ENCODE peak calls at places on chromosomes 2 and 18, in ten cellular contexts. B is K562; I is fibroblast of lung; W is testis; L is ovary; O is CD8-positive, alpha-beta T cell; Y is GM10248; R is suprapubic skin; Z is mucosa of descending colon; A is foreskin fibroblast. T is an unnamed sample.

GRCh38 chr18:75407468-75408437 is 19.8 kb downstream of the SMIM21 start:
- DNase-seq in O (no peak), Z (no peak), I (peak), B (no peak), A (peak), L (no peak), Y (no peak), W (peak), R (no peak), T (no peak)

GRCh38 chr2:232476791-232477190 is 10.8 kb downstream of the ECEL1 start:
- DNase-seq in I (no peak), Z (peak), R (peak), L (no peak), Y (no peak), B (no peak), O (no peak), W (no peak), A (no peak), T (no peak)

GRCh38 chr2:25808006-25808383 is 70.3 kb downstream of the ASXL2 start:
- DNase-seq in B (no peak), I (peak), R (no peak), O (no peak), A (peak), W (no peak), Z (no peak), L (no peak), Y (no peak), T (no peak)

GRCh38 chr2:119476301-119477117 is 44.9 kb downstream of the TMEM37 start:
- DNase-seq in R (peak), L (peak), W (peak), O (peak), I (peak), Z (peak), Y (peak), A (peak), B (peak), T (peak)

GRCh38 chr2:46690825-46691224 is 211.5 kb downstream of the TMEM247 start:
- DNase-seq in I (peak), W (no peak), Y (no peak), O (no peak), R (no peak), A (no peak), L (no peak), B (peak), Z (no peak), T (peak)

GRCh38 chr18:36697905-36698304 is 130.9 kb downstream of the TPGS2 start:
- DNase-seq in A (peak), B (no peak), W (no peak), Z (no peak), Y (no peak), L (no peak), R (no peak), I (peak), O (no peak), T (peak)

GRCh38 chr2:216648105-216648504 is 14.9 kb downstream of the IGFBP2 start:
- DNase-seq in Y (no peak), O (no peak), B (no peak), I (peak), R (no peak), L (no peak), A (peak), W (no peak), Z (no peak), T (no peak)

GRCh38 chr2:37837576-37838335 is 87.3 kb upstream of the RMDN2 start:
- DNase-seq in R (no peak), Z (no peak), L (no peak), A (no peak), Y (no peak), I (no peak), B (no peak), O (no peak), W (peak), T (no peak)

GRCh38 chr18:28729321-28729720 is 552.4 kb upstream of the CDH2 start:
- DNase-seq in Z (no peak), L (no peak), I (peak), Y (no peak), W (no peak), O (no peak), R (no peak), B (no peak), A (peak), T (no peak)

GRCh38 chr18:44678725-44679055 is 2.0 kb upstream of the SETBP1 start:
- DNase-seq in I (no peak), B (no peak), Z (no peak), A (no peak), Y (no peak), L (no peak), O (no peak), R (no peak), W (no peak), T (no peak)

GRCh38 chr2:60489269-60489668 is 64.2 kb downstream of the BCL11A start:
- DNase-seq in O (no peak), I (no peak), R (no peak), L (no peak), B (no peak), Y (no peak), W (no peak), A (no peak), Z (no peak), T (no peak)

GRCh38 chr2:79530443-79530842 is 17.6 kb downstream of the CTNNA2 start:
- DNase-seq in A (no peak), W (peak), Y (no peak), I (peak), L (no peak), R (no peak), B (no peak), O (no peak), Z (no peak), T (no peak)

GRCh38 chr2:157784169-157784822 is 91.8 kb downstream of the ACVR1 start:
- DNase-seq in B (no peak), R (no peak), O (no peak), W (no peak), L (peak), I (peak), Y (no peak), Z (peak), A (no peak), T (peak)

GRCh38 chr2:55992465-55992864 is 68.9 kb upstream of the EFEMP1 start:
- DNase-seq in L (no peak), Y (no peak), O (no peak), A (peak), Z (no peak), B (no peak), I (peak), R (no peak), W (no peak), T (peak)

GRCh38 chr2:189037518-189037917 is 63.3 kb downstream of the COL3A1 start:
- DNase-seq in Y (no peak), L (no peak), R (no peak), I (peak), Z (no peak), O (no peak), B (no peak), A (no peak), W (no peak), T (no peak)

GRCh38 chr18:31354990-31355389 is 21.6 kb upstream of the DSG4 start:
- DNase-seq in I (no peak), Z (no peak), O (no peak), R (no peak), Y (no peak), B (no peak), L (no peak), W (no peak), A (no peak), T (no peak)

GRCh38 chr2:233479616-233480489 is 86.7 kb downstream of the USP40 start:
- DNase-seq in I (no peak), Z (no peak), O (no peak), A (no peak), W (no peak), L (no peak), B (no peak), Y (no peak), R (peak), T (no peak)

GRCh38 chr2:233482616-233483015 is 84.0 kb downstream of the USP40 start:
- DNase-seq in Z (no peak), A (no peak), Y (no peak), I (no peak), O (no peak), R (no peak), L (no peak), B (no peak), W (peak), T (no peak)

GRCh38 chr2:233477548-233478433 is 88.8 kb downstream of the USP40 start:
- DNase-seq in Y (no peak), R (no peak), W (no peak), A (no peak), Z (no peak), L (no peak), B (no peak), O (no peak), I (no peak), T (no peak)

GRCh38 chr2:233481368-233482142 is 85.0 kb downstream of the USP40 start:
- DNase-seq in L (no peak), W (no peak), I (no peak), O (no peak), A (no peak), R (no peak), B (no peak), Y (no peak), Z (no peak), T (no peak)

DNA sequence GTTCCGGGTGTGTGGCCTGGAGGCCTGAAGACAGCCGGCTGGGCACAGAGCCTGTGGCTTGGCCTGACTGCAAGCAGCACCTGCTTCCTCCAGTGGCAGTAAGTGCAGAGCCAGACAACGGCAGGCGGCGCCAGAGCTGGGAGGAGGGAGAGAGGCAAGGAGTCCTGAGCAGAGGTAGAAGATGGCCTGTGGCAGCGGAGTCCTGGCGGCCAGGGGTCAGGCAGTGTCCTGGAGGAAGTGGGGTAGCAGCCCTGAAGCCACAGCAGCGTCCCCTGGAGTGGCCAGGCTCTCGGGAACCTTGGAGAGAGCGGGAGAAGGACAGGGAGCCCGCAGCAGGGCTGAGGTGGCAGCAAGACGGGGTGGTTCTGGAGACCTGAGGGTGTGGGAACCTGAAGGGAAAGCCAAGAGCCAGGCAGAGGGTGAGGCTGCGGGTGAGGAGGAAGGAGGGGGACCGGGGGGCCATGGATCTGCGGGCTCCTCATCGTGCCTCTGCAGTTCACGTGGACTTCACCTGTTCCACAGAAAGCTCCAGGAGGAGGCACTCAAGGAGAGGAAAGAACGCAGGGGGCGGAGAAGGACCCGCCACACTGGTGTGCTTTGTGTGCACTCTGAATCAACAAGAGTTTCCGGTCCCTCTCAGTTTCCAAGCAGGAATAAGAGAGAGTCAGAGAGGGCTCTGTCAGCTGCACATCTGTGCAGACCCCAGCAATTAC is 85.9 kb downstream of the USP40 start:
- DNase-seq in R (no peak), I (peak), B (no peak), Z (peak), O (no peak), L (no peak), Y (no peak), W (no peak), A (no peak), T (no peak)
- TF ChIP-seq CTCF in R (no peak), I (no peak), B (no peak), Z (no peak), O (no peak), L (no peak), Y (no peak), W (no peak), A (no peak), T (peak)

GRCh38 chr18:54945726-54946125 is 13.5 kb downstream of the CCDC68 start:
- DNase-seq in B (no peak), O (no peak), R (no peak), Y (no peak), A (no peak), L (no peak), I (no peak), W (no peak), Z (no peak), T (no peak)
- TF ChIP-seq CTCF in B (no peak), O (no peak), R (no peak), Y (no peak), A (no peak), L (no peak), I (no peak), W (no peak), Z (no peak), T (no peak)

GRCh38 chr2:238152811-238153688 is 5.7 kb upstream of the ERFE start:
- DNase-seq in R (no peak), Y (no peak), L (no peak), I (no peak), Z (no peak), O (no peak), B (no peak), W (no peak), A (no peak), T (no peak)
- TF ChIP-seq CTCF in R (no peak), Y (no peak), L (no peak), I (peak), Z (no peak), O (no peak), B (peak), W (no peak), A (peak), T (peak)

GRCh38 chr2:65918760-65919187 is 486.4 kb upstream of the SPRED2 start:
- DNase-seq in O (no peak), I (no peak), A (no peak), W (no peak), Z (no peak), L (no peak), B (peak), Y (no peak), R (no peak), T (no peak)
- TF ChIP-seq CTCF in O (no peak), I (no peak), A (no peak), W (no peak), Z (no peak), L (no peak), B (peak), Y (no peak), R (no peak), T (no peak)

DNA sequence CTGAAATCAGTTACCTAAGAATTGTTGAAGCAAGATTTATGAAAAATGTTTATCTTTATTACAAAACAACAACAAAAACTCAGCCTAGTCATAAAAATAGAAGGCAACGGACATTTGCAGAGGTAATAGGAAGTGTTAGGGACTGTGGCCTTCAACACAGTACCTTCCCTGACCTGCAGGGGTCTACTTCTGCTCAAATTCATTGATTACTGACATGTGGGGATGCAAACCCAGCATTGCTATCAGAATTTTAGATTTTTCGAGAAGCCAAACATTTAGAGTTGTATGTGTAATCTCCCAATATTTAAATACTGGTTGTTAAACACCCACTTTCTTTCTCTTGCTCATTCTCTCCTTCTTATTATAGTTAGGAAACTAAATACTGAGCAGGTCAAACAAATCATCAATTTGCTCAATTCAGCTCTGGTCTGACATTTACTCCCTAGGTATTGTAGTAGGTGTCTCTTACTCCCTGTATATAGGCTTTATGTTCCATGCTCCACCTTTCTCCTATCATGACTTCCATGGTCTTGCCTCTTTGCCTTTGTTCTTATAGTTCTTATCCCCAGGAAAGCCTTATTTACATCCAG is 198.5 kb downstream of the UBE2E3 start:
- DNase-seq in O (peak), L (no peak), I (no peak), A (no peak), B (peak), R (no peak), Y (no peak), Z (no peak), W (peak), T (no peak)
- TF ChIP-seq CTCF in O (peak), L (no peak), I (no peak), A (no peak), B (peak), R (no peak), Y (peak), Z (no peak), W (no peak), T (peak)

GRCh38 chr2:197054437-197054836 is 127.9 kb upstream of the PGAP1 start:
- DNase-seq in Y (no peak), I (peak), R (no peak), O (no peak), B (no peak), L (no peak), W (no peak), A (no peak), Z (no peak), T (no peak)

GRCh38 chr2:197058777-197059176 is 132.3 kb upstream of the PGAP1 start:
- DNase-seq in I (no peak), A (no peak), B (no peak), R (no peak), W (no peak), Y (no peak), Z (no peak), L (no peak), O (no peak), T (no peak)

GRCh38 chr2:197055045-197055444 is 128.5 kb upstream of the PGAP1 start:
- DNase-seq in Y (no peak), B (no peak), R (no peak), L (no peak), I (no peak), W (no peak), A (no peak), Z (no peak), O (no peak), T (no peak)

GRCh38 chr2:197059498-197059897 is 133.0 kb upstream of the PGAP1 start:
- DNase-seq in R (no peak), B (no peak), O (no peak), Y (no peak), W (no peak), A (no peak), L (no peak), I (no peak), Z (no peak), T (no peak)

GRCh38 chr2:197057946-197058345 is 131.4 kb upstream of the PGAP1 start:
- DNase-seq in Z (no peak), O (no peak), I (no peak), Y (no peak), A (no peak), R (no peak), B (no peak), W (no peak), L (no peak), T (no peak)
- TF ChIP-seq CTCF in Z (no peak), O (no peak), I (no peak), Y (no peak), A (no peak), R (no peak), B (no peak), W (no peak), L (no peak), T (no peak)

GRCh38 chr2:154710685-154711084 is 12.2 kb downstream of the KCNJ3 start:
- DNase-seq in B (no peak), Y (no peak), A (no peak), I (no peak), Z (no peak), R (no peak), L (no peak), W (no peak), O (no peak), T (no peak)

GRCh38 chr2:154706660-154707059 is 8.2 kb downstream of the KCNJ3 start:
- DNase-seq in O (no peak), I (no peak), Y (no peak), Z (no peak), L (no peak), A (no peak), W (no peak), B (no peak), R (no peak), T (no peak)

GRCh38 chr2:154707994-154708393 is 9.5 kb downstream of the KCNJ3 start:
- DNase-seq in W (no peak), B (no peak), R (no peak), Y (no peak), I (no peak), L (no peak), O (no peak), A (no peak), Z (no peak), T (no peak)

GRCh38 chr2:154709215-154709614 is 10.7 kb downstream of the KCNJ3 start:
- DNase-seq in O (no peak), Z (no peak), L (no peak), B (no peak), A (no peak), I (no peak), Y (no peak), R (no peak), W (no peak), T (no peak)

GRCh38 chr2:154710078-154710477 is 11.6 kb downstream of the KCNJ3 start:
- DNase-seq in W (no peak), Y (no peak), B (no peak), L (no peak), Z (no peak), R (no peak), I (no peak), O (no peak), A (no peak), T (no peak)
- TF ChIP-seq CTCF in W (no peak), Y (no peak), B (no peak), L (no peak), Z (no peak), R (no peak), I (no peak), O (no peak), A (no peak), T (no peak)

DNA sequence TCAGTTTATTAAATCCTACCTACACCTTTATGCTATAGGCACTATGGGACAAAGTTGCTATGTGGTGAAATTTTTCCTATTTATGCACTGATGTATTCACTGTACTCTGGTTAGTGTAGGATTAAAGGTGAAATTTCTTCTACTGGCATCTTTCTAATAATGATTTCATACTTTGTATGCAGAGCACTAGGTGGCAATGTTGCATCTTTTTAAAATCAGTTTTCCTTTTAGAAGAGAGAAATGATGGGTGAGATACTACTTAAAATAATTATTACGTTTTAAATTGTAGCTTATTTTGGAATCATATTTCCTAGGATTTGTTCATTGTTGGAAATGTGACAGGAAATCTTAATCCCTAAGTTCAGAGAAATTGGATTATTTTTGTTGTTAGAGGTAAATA is 150.9 kb downstream of the CD8B2 start:
- DNase-seq in I (peak), O (no peak), Y (no peak), L (no peak), W (no peak), Z (no peak), B (peak), A (peak), R (no peak), T (no peak)
- TF ChIP-seq CTCF in I (no peak), O (no peak), Y (peak), L (no peak), W (peak), Z (no peak), B (peak), A (peak), R (no peak), T (peak)

GRCh38 chr2:112585400-112585799 is 991 bp downstream of the CHCHD5 start:
- DNase-seq in A (no peak), Z (peak), W (no peak), I (no peak), O (no peak), B (no peak), R (no peak), Y (no peak), L (no peak), T (no peak)

GRCh38 chr2:112583497-112584133 is 794 bp upstream of the CHCHD5 start:
- DNase-seq in A (no peak), B (peak), L (no peak), Z (no peak), R (peak), O (no peak), I (peak), W (peak), Y (no peak), T (no peak)

GRCh38 chr2:112585873-112586477 is 1.6 kb downstream of the CHCHD5 start:
- DNase-seq in A (no peak), Z (peak), B (no peak), O (no peak), Y (no peak), W (no peak), I (no peak), R (peak), L (no peak), T (no peak)

GRCh38 chr2:112584891-112585250 is 462 bp downstream of the CHCHD5 start:
- DNase-seq in W (no peak), O (no peak), B (no peak), Y (no peak), A (no peak), L (no peak), I (no peak), Z (no peak), R (no peak), T (no peak)

GRCh38 chr2:112584134-112584890 is at the start of gene CHCHD5:
- DNase-seq in B (peak), O (peak), Y (peak), R (peak), L (peak), I (peak), Z (peak), W (peak), A (peak), T (peak)
- TF ChIP-seq CTCF in B (peak), O (no peak), Y (no peak), R (no peak), L (peak), I (no peak), Z (peak), W (peak), A (no peak), T (peak)